ENCODE peak calls at places on chromosomes 12 and 14, in seven cellular contexts. B is HFFc6, O is left ventricle myocardium inferior, P is uterus, E is GM23338, U is tibial nerve, H is AG04449. C is an unnamed sample.

GRCh38 chr14:96637521-96637920 is 135.3 kb downstream of the PAPOLA start:
- DNase-seq in U (no peak), B (no peak), H (no peak), E (no peak), O (no peak), P (peak; percentile 4), C (no peak)

GRCh38 chr12:34303091-34303870 is 281.0 kb downstream of the ALG10 start:
- DNase-seq in U (no peak), E (no peak), O (no peak), H (no peak), B (no peak), P (no peak), C (peak; percentile 40)

GRCh38 chr14:93013368-93013719 is 90.4 kb downstream of the CHGA start:
- DNase-seq in P (no peak), U (no peak), E (no peak), H (no peak), O (no peak), B (no peak), C (no peak)

GRCh38 chr12:73486256-73486655 is 1051.4 kb upstream of the ATXN7L3B start:
- DNase-seq in U (no peak), E (peak; percentile 27), H (no peak), P (no peak), O (no peak), B (no peak), C (no peak)

GRCh38 chr12:18242380-18243089 is 18.8 kb upstream of the PIK3C2G start:
- DNase-seq in E (no peak), P (no peak), O (no peak), U (no peak), B (no peak), H (no peak), C (no peak)

GRCh38 chr14:61662437-61663311 is 32.6 kb upstream of the HIF1A start:
- DNase-seq in P (no peak), B (peak; percentile 62), O (no peak), E (peak; percentile 36), U (peak; percentile 13), H (no peak), C (no peak)

GRCh38 chr12:116200812-116201211 is 76.7 kb downstream of the MED13L start:
- DNase-seq in H (no peak), B (peak; percentile 76), P (no peak), E (no peak), O (no peak), U (no peak), C (no peak)

GRCh38 chr14:99686557-99687283 is 2.6 kb downstream of the CYP46A1 start:
- DNase-seq in H (no peak), U (no peak), O (no peak), P (peak; percentile 8), E (no peak), B (no peak), C (peak; percentile 56)

GRCh38 chr14:95537298-95538089 is 2.6 kb downstream of the GLRX5 start:
- DNase-seq in E (no peak), P (no peak), U (no peak), B (no peak), O (no peak), H (no peak), C (no peak)

GRCh38 chr12:50185975-50186663 is 18.9 kb upstream of the CERS5 start:
- DNase-seq in B (peak; percentile 76), H (no peak), P (no peak), E (no peak), O (no peak), U (no peak), C (no peak)

GRCh38 chr14:69648480-69649414 is 37.4 kb downstream of the SUSD6 start:
- DNase-seq in H (no peak), E (no peak), P (no peak), U (no peak), O (no peak), B (peak; percentile 35), C (no peak)

GRCh38 chr14:104897286-104898194 is 27.1 kb upstream of the PLD4 start:
- DNase-seq in P (peak; percentile 14), E (no peak), B (no peak), H (no peak), O (no peak), U (no peak), C (peak; percentile 62)

GRCh38 chr12:14153803-14154202 is 172.4 kb upstream of the GRIN2B start:
- DNase-seq in B (no peak), E (no peak), H (no peak), O (no peak), U (no peak), P (no peak), C (no peak)

GRCh38 chr14:64266206-64266605 is 28.0 kb downstream of the ESR2 start:
- DNase-seq in P (no peak), H (no peak), E (no peak), B (peak; percentile 18), U (no peak), O (no peak), C (no peak)

GRCh38 chr12:57740656-57741412 is 2.3 kb upstream of the AGAP2 start:
- DNase-seq in P (no peak), O (no peak), B (no peak), H (no peak), E (no peak), U (no peak), C (no peak)

GRCh38 chr14:82872494-82872893 is 1338.8 kb upstream of the SEL1L start:
- DNase-seq in P (no peak), E (peak; percentile 77), H (no peak), B (no peak), O (no peak), U (no peak), C (no peak)

GRCh38 chr12:53052419-53053222 is 2.8 kb downstream of the TNS2 start:
- DNase-seq in H (no peak), E (no peak), P (peak; percentile 92), O (peak; percentile 95), U (peak; percentile 94), B (peak; percentile 53), C (peak; percentile 97)

GRCh38 chr14:77324816-77325745 is 4.2 kb downstream of the GSTZ1 start:
- DNase-seq in E (no peak), O (no peak), U (no peak), P (no peak), H (no peak), B (no peak), C (peak; percentile 51)

GRCh38 chr12:110135012-110135411 is 10.9 kb downstream of the IFT81 start:
- DNase-seq in B (peak; percentile 60), E (no peak), H (peak; percentile 71), U (no peak), P (no peak), O (no peak), C (no peak)

GRCh38 chr14:71050227-71050823 is 143.1 kb downstream of the PCNX1 start:
- DNase-seq in H (no peak), E (peak; percentile 10), P (no peak), U (no peak), O (no peak), B (peak; percentile 14), C (no peak)

GRCh38 chr14:103613517-103613916 is 15.5 kb upstream of the KLC1 start:
- DNase-seq in E (no peak), B (no peak), H (no peak), O (no peak), P (no peak), U (no peak), C (no peak)

GRCh38 chr14:54503476-54503875 is 6.2 kb upstream of the CGRRF1 start:
- DNase-seq in O (no peak), U (no peak), B (peak; percentile 56), P (no peak), E (peak; percentile 34), H (no peak), C (no peak)
- TF ChIP-seq CTCF in O (peak; percentile 26), U (no peak), B (peak; percentile 69), P (no peak), E (peak; percentile 60), H (peak; percentile 43), C (no peak)

GRCh38 chr12:132479291-132479690 is 10.7 kb upstream of the FBRSL1 start:
- DNase-seq in E (no peak), H (no peak), B (no peak), U (no peak), O (no peak), P (no peak), C (no peak)

GRCh38 chr12:132477703-132478432 is 12.1 kb upstream of the FBRSL1 start:
- DNase-seq in H (no peak), P (no peak), E (no peak), O (no peak), B (no peak), U (no peak), C (no peak)

GRCh38 chr12:132478433-132478803 is 11.5 kb upstream of the FBRSL1 start:
- DNase-seq in U (no peak), H (no peak), P (no peak), B (no peak), O (no peak), E (no peak), C (no peak)

GRCh38 chr12:132479938-132480619 is 9.9 kb upstream of the FBRSL1 start:
- DNase-seq in O (no peak), U (no peak), P (no peak), E (no peak), H (no peak), B (no peak), C (no peak)

DNA sequence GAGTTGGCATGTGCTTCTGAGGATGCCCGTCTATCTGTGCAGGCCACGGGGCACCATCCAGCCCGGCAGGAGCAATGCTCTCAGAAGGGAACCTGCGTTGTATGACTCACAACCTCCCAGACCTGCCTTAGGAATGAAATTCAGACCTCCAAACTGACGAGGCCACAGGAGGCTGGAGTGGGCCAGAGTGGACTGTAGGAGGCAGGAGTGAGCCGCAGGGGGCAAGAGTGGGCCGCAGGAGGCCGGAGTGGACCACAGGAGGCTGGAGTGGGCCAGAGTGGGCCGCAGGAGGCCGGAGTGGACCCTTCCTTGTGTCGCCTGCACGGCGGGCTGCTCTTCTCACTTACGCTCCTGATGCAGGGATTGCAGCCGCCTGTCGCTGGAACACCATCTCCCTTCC is 11.1 kb upstream of the FBRSL1 start:
- DNase-seq in O (no peak), P (no peak), H (no peak), E (no peak), B (no peak), U (no peak), C (no peak)
- TF ChIP-seq CTCF in O (no peak), P (no peak), H (no peak), E (peak; percentile 39), B (peak; percentile 43), U (no peak), C (no peak)

DNA sequence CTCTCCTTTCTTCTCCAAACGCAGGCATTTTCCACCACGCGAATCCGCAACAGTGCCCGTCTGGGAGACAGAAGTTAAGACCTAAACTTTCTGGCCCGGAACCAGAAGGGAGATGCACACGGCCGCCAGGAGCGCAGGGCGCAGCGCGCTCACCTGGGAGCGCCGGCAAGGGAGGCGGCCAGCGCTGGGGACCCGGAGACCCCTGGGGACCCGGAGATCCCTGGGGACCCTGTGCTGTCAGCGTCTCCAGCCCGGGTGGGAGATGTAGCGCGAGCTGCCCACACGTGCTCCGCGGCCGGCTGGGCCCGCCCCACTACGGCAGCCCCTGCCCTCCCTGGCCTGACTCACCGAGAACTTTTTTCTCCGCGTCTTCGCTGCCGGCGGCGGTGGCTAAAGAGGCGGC is 620 bp downstream of the YBX3 start:
- DNase-seq in B (peak; percentile 48), E (no peak), O (peak; percentile 52), P (peak; percentile 59), U (no peak), H (no peak), C (peak; percentile 80)
- TF ChIP-seq CTCF in B (no peak), E (no peak), O (peak; percentile 46), P (peak; percentile 24), U (peak; percentile 36), H (no peak), C (peak; percentile 18)

DNA sequence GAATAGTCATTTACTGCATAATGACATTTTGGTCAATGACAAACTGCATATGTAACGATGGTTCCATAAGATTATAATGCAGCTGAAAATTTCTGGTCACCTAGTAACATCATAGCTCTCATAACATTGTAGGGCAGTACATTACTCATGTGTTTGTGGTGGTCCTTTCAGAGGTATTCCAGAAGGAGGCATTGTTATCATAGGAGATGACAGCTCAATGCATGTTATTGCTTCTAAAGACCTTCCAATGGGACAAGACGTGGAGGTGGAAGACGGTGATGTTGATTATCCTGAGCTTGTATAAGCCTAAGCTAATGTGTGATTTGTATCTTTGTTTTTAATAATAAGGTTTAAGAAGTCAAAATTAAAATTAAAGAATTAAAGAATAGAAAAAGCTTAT is 43.8 kb upstream of the TSPAN11 start:
- DNase-seq in B (no peak), U (no peak), P (no peak), E (no peak), H (no peak), O (no peak), C (no peak)
- TF ChIP-seq CTCF in B (no peak), U (no peak), P (no peak), E (peak; percentile 46), H (peak; percentile 5), O (no peak), C (no peak)

C was measured in sigmoid colon.